ENCODE peak calls at places on chromosome 2, in nine cellular contexts. E is breast epithelium, C is brain microvascular endothelial cell, A is hepatocyte, I is fibroblast of lung, H is neural crest cell, Q is fibroblast of the aortic adventitia, V is IMR-90, X is ovary. D is an unnamed sample.

GRCh38 chr2:184599875-184600227 is 1.5 kb downstream of the ZNF804A start:
- DNase-seq in E (no peak), C (no peak), A (no peak), I (peak; percentile 42), H (no peak), Q (no peak), V (peak; percentile 20), X (no peak), D (no peak)

GRCh38 chr2:32136097-32136496 is 29.6 kb upstream of the SLC30A6 start:
- DNase-seq in E (no peak), C (no peak), A (no peak), I (peak; percentile 65), H (no peak), Q (peak; percentile 21), V (peak; percentile 60), X (no peak), D (no peak)

GRCh38 chr2:148720501-148720998 is 76.0 kb downstream of the EPC2 start:
- DNase-seq in E (no peak), C (no peak), A (peak; percentile 6), I (no peak), H (no peak), Q (peak; percentile 71), V (peak; percentile 57), X (peak; percentile 24), D (no peak)

GRCh38 chr2:163601377-163601776 is 134.4 kb downstream of the FIGN start:
- DNase-seq in E (no peak), C (peak; percentile 57), A (no peak), I (peak; percentile 91), H (no peak), Q (no peak), V (peak; percentile 24), X (no peak), D (no peak)

GRCh38 chr2:60553496-60553991 is at the start of gene BCL11A:
- DNase-seq in E (no peak), C (peak; percentile 91), A (peak; percentile 89), I (peak; percentile 93), H (peak; percentile 61), Q (peak; percentile 57), V (peak; percentile 78), X (no peak), D (no peak)

GRCh38 chr2:128406629-128407252 is 88.1 kb upstream of the HS6ST1 start:
- DNase-seq in E (no peak), C (no peak), A (no peak), I (no peak), H (no peak), Q (no peak), V (no peak), X (no peak), D (no peak)

GRCh38 chr2:190088917-190089316 is 26.4 kb upstream of the MSTN start:
- DNase-seq in E (no peak), C (peak; percentile 67), A (peak; percentile 84), I (peak; percentile 55), H (peak; percentile 48), Q (peak; percentile 87), V (peak; percentile 71), X (no peak), D (no peak)

GRCh38 chr2:136025057-136025973 is 39.9 kb upstream of the DARS1 start:
- DNase-seq in E (peak; percentile 62), C (peak; percentile 46), A (peak; percentile 91), I (peak; percentile 86), H (peak; percentile 86), Q (peak; percentile 29), V (peak; percentile 28), X (no peak), D (peak; percentile 82)

GRCh38 chr2:66565291-66565690 is 130.4 kb downstream of the MEIS1 start:
- DNase-seq in E (no peak), C (no peak), A (no peak), I (peak; percentile 42), H (no peak), Q (peak; percentile 73), V (peak; percentile 65), X (no peak), D (no peak)

GRCh38 chr2:102237176-102237575 is 50.4 kb downstream of the IL1RL2 start:
- DNase-seq in E (no peak), C (no peak), A (no peak), I (no peak), H (no peak), Q (no peak), V (no peak), X (no peak), D (no peak)

GRCh38 chr2:95121150-95121494 is 486 bp downstream of the MRPS5 start:
- DNase-seq in E (no peak), C (peak; percentile 17), A (no peak), I (peak; percentile 16), H (no peak), Q (peak; percentile 31), V (peak; percentile 17), X (no peak), D (no peak)

GRCh38 chr2:213627054-213627710 is 342.9 kb downstream of the SPAG16 start:
- DNase-seq in E (no peak), C (no peak), A (peak; percentile 23), I (no peak), H (no peak), Q (no peak), V (no peak), X (no peak), D (no peak)

GRCh38 chr2:3625186-3625585 is 30.3 kb downstream of the COLEC11 start:
- DNase-seq in E (peak; percentile 10), C (no peak), A (no peak), I (no peak), H (no peak), Q (no peak), V (no peak), X (no peak), D (peak; percentile 4)

GRCh38 chr2:9800975-9801723 is 42.1 kb upstream of the TAF1B start:
- DNase-seq in E (peak; percentile 56), C (peak; percentile 74), A (no peak), I (peak; percentile 80), H (no peak), Q (peak; percentile 39), V (peak; percentile 63), X (no peak), D (no peak)

GRCh38 chr2:217944923-217945322 is 57.9 kb downstream of the TNS1 start:
- DNase-seq in E (peak; percentile 2), C (no peak), A (no peak), I (no peak), H (no peak), Q (no peak), V (no peak), X (no peak), D (no peak)

GRCh38 chr2:112198780-112199179 is 56.1 kb downstream of the ZC3H8 start:
- DNase-seq in E (no peak), C (no peak), A (no peak), I (no peak), H (no peak), Q (peak; percentile 6), V (no peak), X (no peak), D (no peak)

GRCh38 chr2:151238527-151239487 is 22.9 kb downstream of the RBM43 start:
- DNase-seq in E (no peak), C (peak; percentile 86), A (peak; percentile 83), I (peak; percentile 78), H (peak; percentile 59), Q (peak; percentile 95), V (peak; percentile 89), X (peak; percentile 26), D (peak; percentile 63)

GRCh38 chr2:238134393-238134785 is 4.1 kb upstream of the KLHL30 start:
- DNase-seq in E (no peak), C (no peak), A (no peak), I (no peak), H (no peak), Q (no peak), V (no peak), X (no peak), D (no peak)

GRCh38 chr2:203441463-203441862 is 93.6 kb downstream of the RAPH1 start:
- DNase-seq in E (no peak), C (no peak), A (no peak), I (no peak), H (no peak), Q (no peak), V (no peak), X (no peak), D (no peak)
- TF ChIP-seq CTCF in E (no peak), C (no peak), A (no peak), I (no peak), H (no peak), Q (no peak), V (no peak), X (no peak), D (no peak)

DNA sequence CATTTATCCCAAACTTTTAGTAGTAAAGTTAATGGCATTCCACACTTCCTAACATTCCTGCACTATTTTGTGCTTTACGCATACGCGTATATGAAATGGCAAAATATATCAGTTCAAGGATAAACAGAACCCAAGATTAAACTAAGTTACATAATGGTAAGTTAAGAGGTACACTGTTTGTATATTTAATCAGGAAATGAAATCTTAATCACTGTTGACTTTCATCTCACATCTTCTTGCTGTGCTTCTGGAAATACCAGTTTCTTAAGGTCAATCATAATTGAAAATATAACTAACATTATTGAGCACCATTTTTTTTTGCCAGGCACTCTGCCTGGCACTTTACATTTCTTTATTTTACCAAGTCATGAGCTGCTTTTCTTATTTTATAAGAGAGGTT is 565.2 kb downstream of the LRP1B start:
- DNase-seq in E (no peak), C (no peak), A (no peak), I (no peak), H (no peak), Q (no peak), V (no peak), X (no peak), D (no peak)
- TF ChIP-seq CTCF in E (no peak), C (no peak), A (no peak), I (no peak), H (no peak), Q (no peak), V (no peak), X (no peak), D (no peak)

GRCh38 chr2:145547620-145548019 is 1027.7 kb upstream of the ZEB2 start:
- DNase-seq in E (no peak), C (no peak), A (no peak), I (no peak), H (no peak), Q (no peak), V (no peak), X (no peak), D (no peak)

GRCh38 chr2:145548479-145548878 is 1028.6 kb upstream of the ZEB2 start:
- DNase-seq in E (no peak), C (no peak), A (no peak), I (no peak), H (no peak), Q (no peak), V (no peak), X (no peak), D (no peak)

GRCh38 chr2:145543856-145544255 is 1023.9 kb upstream of the ZEB2 start:
- DNase-seq in E (no peak), C (no peak), A (no peak), I (no peak), H (no peak), Q (no peak), V (no peak), X (no peak), D (no peak)

GRCh38 chr2:145543155-145543554 is 1023.2 kb upstream of the ZEB2 start:
- DNase-seq in E (no peak), C (no peak), A (no peak), I (no peak), H (no peak), Q (no peak), V (no peak), X (no peak), D (no peak)

GRCh38 chr2:145546091-145546490 is 1026.2 kb upstream of the ZEB2 start:
- DNase-seq in E (no peak), C (peak; percentile 29), A (no peak), I (peak; percentile 6), H (no peak), Q (peak; percentile 25), V (peak; percentile 76), X (no peak), D (no peak)
- TF ChIP-seq CTCF in E (no peak), C (peak; percentile 50), A (no peak), I (peak; percentile 48), H (no peak), Q (peak; percentile 36), V (peak; percentile 44), X (no peak), D (no peak)

GRCh38 chr2:150110548-150110947 is 376.9 kb downstream of the RND3 start:
- DNase-seq in E (no peak), C (no peak), A (no peak), I (no peak), H (no peak), Q (no peak), V (peak; percentile 67), X (no peak), D (no peak)
- TF ChIP-seq CTCF in E (no peak), C (no peak), A (no peak), I (no peak), H (no peak), Q (no peak), V (no peak), X (no peak), D (no peak)